ENCODE peak calls at places on chromosomes 6 and 20, in ten cellular contexts. V, Y, M, U, O, L, X, N, Q and D are unnamed samples. For H3K36me3, the result is how much of the 10 kb centered on the place peaks cover.

GRCh38 chr6:88166901-88167624 is 916 bp upstream of the CNR1 start:
- DNase-seq in V (no peak), Y (no peak), M (peak), U (no peak), O (peak), L (no peak), X (no peak), N (no peak), Q (no peak), D (no peak)

GRCh38 chr6:157055863-157056262 is 267.5 kb downstream of the TMEM242 start:
- DNase-seq in V (no peak), Y (no peak), M (no peak), U (no peak), O (no peak), L (no peak), X (no peak), N (no peak), Q (no peak), D (no peak)

GRCh38 chr6:163327165-163327880 is 87.2 kb upstream of the QKI start:
- DNase-seq in V (no peak), Y (no peak), M (no peak), U (no peak), O (no peak), L (no peak), X (no peak), N (no peak), Q (no peak), D (no peak)

GRCh38 chr6:17207281-17207680 is 73.9 kb upstream of the RBM24 start:
- DNase-seq in V (no peak), Y (no peak), M (no peak), U (no peak), O (no peak), L (no peak), X (no peak), N (no peak), Q (no peak), D (no peak)

GRCh38 chr6:146884728-146885127 is 286.0 kb downstream of the ADGB start:
- DNase-seq in V (no peak), Y (no peak), M (peak), U (no peak), O (no peak), L (no peak), X (no peak), N (no peak), Q (no peak), D (no peak)

GRCh38 chr6:64256483-64256882 is 620.9 kb downstream of the PHF3 start:
- DNase-seq in V (no peak), Y (no peak), M (no peak), U (no peak), O (no peak), L (no peak), X (no peak), N (no peak), Q (no peak), D (no peak)

GRCh38 chr20:44969320-44969879 is 3.1 kb downstream of the STK4 start:
- DNase-seq in V (no peak), Y (no peak), M (no peak), U (no peak), O (no peak), L (no peak), X (no peak), N (no peak), Q (no peak), D (no peak)

GRCh38 chr6:19327246-19327645 is 509.9 kb upstream of the ID4 start:
- DNase-seq in V (peak), Y (no peak), M (no peak), U (no peak), O (no peak), L (no peak), X (no peak), N (no peak), Q (no peak), D (no peak)

GRCh38 chr6:88165877-88166492 is at the start of gene CNR1:
- DNase-seq in V (peak), Y (peak), M (peak), U (no peak), O (peak), L (peak), X (peak), N (no peak), Q (peak), D (peak)

GRCh38 chr20:19784511-19785172 is 26.6 kb downstream of the RIN2 start:
- DNase-seq in V (peak), Y (no peak), M (peak), U (no peak), O (peak), L (peak), X (no peak), N (no peak), Q (no peak), D (peak)

GRCh38 chr20:40966516-40967185 is 62.0 kb upstream of the TOP1 start:
- DNase-seq in V (no peak), Y (no peak), M (no peak), U (no peak), O (no peak), L (no peak), X (no peak), N (no peak), Q (peak), D (no peak)

GRCh38 chr20:707711-708110 is 32.1 kb upstream of the SCRT2 start:
- DNase-seq in V (no peak), Y (no peak), M (no peak), U (no peak), O (no peak), L (no peak), X (no peak), N (no peak), Q (peak), D (no peak)

GRCh38 chr6:155291291-155291690 is 23.0 kb downstream of the TFB1M start:
- DNase-seq in V (no peak), Y (no peak), M (no peak), U (no peak), O (no peak), L (no peak), X (no peak), N (no peak), Q (no peak), D (no peak)

GRCh38 chr20:47577271-47577670 is 75.6 kb downstream of the NCOA3 start:
- DNase-seq in V (no peak), Y (no peak), M (no peak), U (no peak), O (no peak), L (no peak), X (no peak), N (no peak), Q (no peak), D (no peak)
- H3K27ac ChIP-seq in V (peak), Y (peak), M (peak), U (no peak), O (no peak), L (peak), X (peak), N (peak), Q (peak), D (peak)

DNA sequence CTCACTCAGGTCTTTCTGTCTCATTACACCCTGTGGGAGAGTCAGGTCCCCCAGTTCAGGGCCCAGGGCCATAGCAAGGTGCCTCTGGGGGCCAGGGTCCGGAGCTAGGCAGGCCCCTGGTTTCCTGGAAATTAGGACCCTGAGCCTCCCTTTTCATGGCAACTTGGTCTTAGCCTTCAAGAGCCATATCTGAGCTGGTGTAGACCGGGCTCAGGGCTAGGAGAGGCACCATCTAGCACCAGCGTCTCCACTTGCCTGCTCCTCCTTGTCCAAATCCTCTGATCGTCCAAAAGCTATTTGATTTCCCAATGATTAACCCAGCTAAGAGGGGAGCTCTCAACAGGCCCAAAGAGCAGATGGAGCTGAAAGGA is 5.6 kb downstream of the MDFI start:
- DNase-seq in V (no peak), Y (no peak), M (no peak), U (no peak), O (no peak), L (no peak), X (peak), N (no peak), Q (peak), D (no peak)
- H3K36me3 ChIP-seq in V (under half), Y (under half), M (under half), U (under half), O (under half), L (under half), X (under half), N (under half), Q (under half), D (under half)

GRCh38 chr6:119148825-119149525 is 70.5 kb upstream of the FAM184A start:
- DNase-seq in V (peak), Y (no peak), M (no peak), U (no peak), O (no peak), L (no peak), X (no peak), N (no peak), Q (no peak), D (no peak)

GRCh38 chr6:119145111-119145510 is 66.6 kb upstream of the FAM184A start:
- DNase-seq in V (no peak), Y (no peak), M (no peak), U (no peak), O (no peak), L (no peak), X (no peak), N (no peak), Q (no peak), D (no peak)

GRCh38 chr6:119147101-119148053 is 68.9 kb upstream of the FAM184A start:
- DNase-seq in V (peak), Y (peak), M (peak), U (no peak), O (no peak), L (peak), X (peak), N (no peak), Q (peak), D (peak)

GRCh38 chr6:119152187-119152586 is 73.7 kb upstream of the FAM184A start:
- DNase-seq in V (no peak), Y (no peak), M (no peak), U (no peak), O (no peak), L (no peak), X (no peak), N (no peak), Q (no peak), D (no peak)

GRCh38 chr6:119148102-119148824 is 69.8 kb upstream of the FAM184A start:
- DNase-seq in V (peak), Y (no peak), M (peak), U (no peak), O (peak), L (peak), X (no peak), N (no peak), Q (no peak), D (peak)
- H3K27ac ChIP-seq in V (peak), Y (no peak), M (peak), U (no peak), O (no peak), L (peak), X (no peak), N (peak), Q (peak), D (no peak)

GRCh38 chr6:139262519-139263300 is 29.1 kb downstream of the TXLNB start:
- DNase-seq in V (peak), Y (no peak), M (no peak), U (no peak), O (no peak), L (no peak), X (no peak), N (no peak), Q (no peak), D (no peak)
- H3K36me3 ChIP-seq in V (under half), Y (under half), M (under half), U (under half), O (under half), L (under half), X (under half), N (under half), Q (under half), D (under half)